ENCODE peak calls at places on chromosome 13, in five cellular contexts. One of them, this sample, is unnamed.

GRCh38 chr13:100131863-100132574 is 43.1 kb downstream of the PCCA start:
- DNase-seq in HepG2: peak; percentile 32
- DNase-seq in SK-N-SH: peak; percentile 23
- DNase-seq in K562: peak; percentile 49
- DNase-seq in GM12878: no peak
- DNase-seq in this sample: peak; percentile 45

GRCh38 chr13:46633416-46633815 is 80.4 kb downstream of the LRCH1 start:
- DNase-seq in K562: no peak
- DNase-seq in GM12878: no peak
- DNase-seq in HepG2: peak; percentile 12
- DNase-seq in SK-N-SH: no peak
- DNase-seq in this sample: no peak

GRCh38 chr13:99980201-99981114 is 1.1 kb upstream of the ZIC2 start:
- DNase-seq in GM12878: no peak
- DNase-seq in K562: peak; percentile 87
- DNase-seq in SK-N-SH: peak; percentile 85
- DNase-seq in HepG2: no peak
- DNase-seq in this sample: peak; percentile 52

GRCh38 chr13:26914624-26915023 is 154.0 kb upstream of the GPR12 start:
- DNase-seq in K562: no peak
- DNase-seq in HepG2: no peak
- DNase-seq in SK-N-SH: no peak
- DNase-seq in GM12878: peak; percentile 9
- DNase-seq in this sample: peak; percentile 6

GRCh38 chr13:24692541-24692940 is 12.3 kb downstream of the ATP12A start:
- DNase-seq in SK-N-SH: no peak
- DNase-seq in GM12878: no peak
- DNase-seq in HepG2: no peak
- DNase-seq in K562: no peak
- DNase-seq in this sample: no peak

GRCh38 chr13:30851697-30852096 is 54.4 kb upstream of the MEDAG start:
- DNase-seq in K562: no peak
- DNase-seq in HepG2: no peak
- DNase-seq in GM12878: peak; percentile 33
- DNase-seq in SK-N-SH: no peak
- DNase-seq in this sample: no peak

GRCh38 chr13:37198629-37199028 is 93.2 kb upstream of the CSNK1A1L start:
- DNase-seq in SK-N-SH: no peak
- DNase-seq in HepG2: no peak
- DNase-seq in GM12878: no peak
- DNase-seq in K562: no peak
- DNase-seq in this sample: no peak

GRCh38 chr13:31051999-31052398 is 109.7 kb downstream of the HSPH1 start:
- DNase-seq in SK-N-SH: no peak
- DNase-seq in GM12878: no peak
- DNase-seq in HepG2: no peak
- DNase-seq in K562: no peak
- DNase-seq in this sample: peak; percentile 28

GRCh38 chr13:22218784-22219183 is 547.9 kb downstream of the FGF9 start:
- DNase-seq in GM12878: no peak
- DNase-seq in SK-N-SH: no peak
- DNase-seq in K562: no peak
- DNase-seq in HepG2: no peak
- DNase-seq in this sample: no peak

GRCh38 chr13:37208052-37208451 is 102.6 kb upstream of the CSNK1A1L start:
- DNase-seq in K562: no peak
- DNase-seq in HepG2: no peak
- DNase-seq in GM12878: no peak
- DNase-seq in SK-N-SH: no peak
- DNase-seq in this sample: no peak

GRCh38 chr13:51495300-51495699 is 42.5 kb upstream of the INTS6 start:
- DNase-seq in HepG2: no peak
- DNase-seq in GM12878: no peak
- DNase-seq in SK-N-SH: no peak
- DNase-seq in K562: no peak
- DNase-seq in this sample: no peak

GRCh38 chr13:46053162-46054012 is 841 bp upstream of the ZC3H13 start:
- DNase-seq in K562: no peak
- DNase-seq in SK-N-SH: peak; percentile 11
- DNase-seq in HepG2: no peak
- DNase-seq in GM12878: no peak
- DNase-seq in this sample: no peak

GRCh38 chr13:32881792-32882175 is 134.4 kb upstream of the KL start:
- DNase-seq in SK-N-SH: no peak
- DNase-seq in K562: no peak
- DNase-seq in HepG2: no peak
- DNase-seq in GM12878: no peak
- DNase-seq in this sample: no peak

GRCh38 chr13:79485014-79485441 is 4.1 kb downstream of the NDFIP2 start:
- DNase-seq in HepG2: peak; percentile 70
- DNase-seq in GM12878: no peak
- DNase-seq in SK-N-SH: no peak
- DNase-seq in K562: no peak
- DNase-seq in this sample: no peak

GRCh38 chr13:21344662-21345176 is 114.4 kb downstream of the ZDHHC20 start:
- DNase-seq in SK-N-SH: no peak
- DNase-seq in K562: no peak
- DNase-seq in HepG2: no peak
- DNase-seq in GM12878: no peak
- DNase-seq in this sample: no peak

GRCh38 chr13:111005808-111006494 is 91.1 kb upstream of the ANKRD10 start:
- DNase-seq in SK-N-SH: no peak
- DNase-seq in GM12878: no peak
- DNase-seq in K562: no peak
- DNase-seq in HepG2: no peak
- DNase-seq in this sample: no peak
- TF ChIP-seq YY1 in SK-N-SH: no peak
- TF ChIP-seq YY1 in GM12878: no peak
- TF ChIP-seq YY1 in K562: no peak
- TF ChIP-seq YY1 in HepG2: no peak
- TF ChIP-seq YY1 in this sample: no peak

GRCh38 chr13:75847588-75847987 is 211.5 kb downstream of the LMO7 start:
- DNase-seq in SK-N-SH: no peak
- DNase-seq in HepG2: no peak
- DNase-seq in K562: no peak
- DNase-seq in GM12878: no peak
- DNase-seq in this sample: no peak
- H3K36me3 ChIP-seq in SK-N-SH: peaks cover 93% of the 10 kb centered on the region
- H3K36me3 ChIP-seq in HepG2: peaks cover 20% of the 10 kb centered on the region
- H3K36me3 ChIP-seq in K562: no peaks in the 10 kb centered on the region
- H3K36me3 ChIP-seq in GM12878: peaks cover 9% of the 10 kb centered on the region
- H3K36me3 ChIP-seq in this sample: no peaks in the 10 kb centered on the region

GRCh38 chr13:75363371-75363770 is 118.6 kb downstream of the TBC1D4 start:
- DNase-seq in HepG2: no peak
- DNase-seq in K562: no peak
- DNase-seq in GM12878: no peak
- DNase-seq in SK-N-SH: no peak
- DNase-seq in this sample: no peak

GRCh38 chr13:75359266-75359665 is 122.7 kb downstream of the TBC1D4 start:
- DNase-seq in HepG2: no peak
- DNase-seq in K562: no peak
- DNase-seq in GM12878: no peak
- DNase-seq in SK-N-SH: no peak
- DNase-seq in this sample: peak; percentile 74

GRCh38 chr13:75357576-75358295 is 124.2 kb downstream of the TBC1D4 start:
- DNase-seq in K562: peak; percentile 55
- DNase-seq in HepG2: peak; percentile 69
- DNase-seq in GM12878: no peak
- DNase-seq in SK-N-SH: peak; percentile 74
- DNase-seq in this sample: peak; percentile 72

GRCh38 chr13:75362026-75362425 is 119.9 kb downstream of the TBC1D4 start:
- DNase-seq in GM12878: no peak
- DNase-seq in K562: no peak
- DNase-seq in SK-N-SH: no peak
- DNase-seq in HepG2: no peak
- DNase-seq in this sample: no peak

GRCh38 chr13:75360170-75360569 is 121.8 kb downstream of the TBC1D4 start:
- DNase-seq in HepG2: no peak
- DNase-seq in GM12878: no peak
- DNase-seq in K562: no peak
- DNase-seq in SK-N-SH: no peak
- DNase-seq in this sample: no peak
- TF ChIP-seq REST in HepG2: no peak
- TF ChIP-seq REST in GM12878: no peak
- TF ChIP-seq REST in K562: no peak
- TF ChIP-seq REST in SK-N-SH: no peak
- TF ChIP-seq REST in this sample: no peak

GRCh38 chr13:67045357-67045756 is 184.8 kb downstream of the PCDH9 start:
- DNase-seq in K562: no peak
- DNase-seq in GM12878: no peak
- DNase-seq in HepG2: no peak
- DNase-seq in SK-N-SH: no peak
- DNase-seq in this sample: no peak

GRCh38 chr13:67049744-67050143 is 180.4 kb downstream of the PCDH9 start:
- DNase-seq in K562: no peak
- DNase-seq in HepG2: no peak
- DNase-seq in SK-N-SH: no peak
- DNase-seq in GM12878: no peak
- DNase-seq in this sample: no peak

GRCh38 chr13:67048084-67048792 is 181.9 kb downstream of the PCDH9 start:
- DNase-seq in SK-N-SH: no peak
- DNase-seq in GM12878: no peak
- DNase-seq in HepG2: no peak
- DNase-seq in K562: no peak
- DNase-seq in this sample: no peak

GRCh38 chr13:67052550-67053237 is 177.4 kb downstream of the PCDH9 start:
- DNase-seq in GM12878: no peak
- DNase-seq in SK-N-SH: no peak
- DNase-seq in K562: no peak
- DNase-seq in HepG2: no peak
- DNase-seq in this sample: no peak

GRCh38 chr13:67048793-67049150 is 181.4 kb downstream of the PCDH9 start:
- DNase-seq in GM12878: no peak
- DNase-seq in K562: no peak
- DNase-seq in HepG2: no peak
- DNase-seq in SK-N-SH: no peak
- DNase-seq in this sample: no peak
- TF ChIP-seq YY1 in GM12878: no peak
- TF ChIP-seq YY1 in K562: no peak
- TF ChIP-seq YY1 in HepG2: no peak
- TF ChIP-seq YY1 in SK-N-SH: no peak
- TF ChIP-seq YY1 in this sample: no peak

DNA sequence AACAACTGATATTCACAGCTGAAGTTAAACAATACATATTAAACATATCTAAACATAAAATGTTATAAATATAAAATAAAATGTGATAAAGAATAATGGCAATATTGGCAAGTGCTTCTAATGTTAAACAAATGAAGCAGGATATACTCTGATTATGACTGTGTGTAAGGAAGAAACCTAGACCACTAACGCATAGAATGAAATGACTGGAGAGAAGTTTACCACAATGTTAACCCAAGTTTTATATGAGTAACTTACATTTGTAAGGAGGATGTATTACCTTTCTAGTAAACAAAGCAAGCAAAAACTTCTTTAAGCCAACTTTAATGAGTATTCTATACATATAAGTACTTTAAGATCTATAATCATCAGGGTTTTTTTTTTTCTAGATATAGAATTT is 43.0 kb downstream of the RB1 start:
- DNase-seq in HepG2: no peak
- DNase-seq in K562: no peak
- DNase-seq in GM12878: no peak
- DNase-seq in SK-N-SH: no peak
- DNase-seq in this sample: no peak
- H3K36me3 ChIP-seq in HepG2: peaks cover 1% of the 10 kb centered on the region
- H3K36me3 ChIP-seq in K562: peaks cover 7% of the 10 kb centered on the region
- H3K36me3 ChIP-seq in GM12878: no peaks in the 10 kb centered on the region
- H3K36me3 ChIP-seq in SK-N-SH: peaks cover 74% of the 10 kb centered on the region
- H3K36me3 ChIP-seq in this sample: no peaks in the 10 kb centered on the region

GRCh38 chr13:103187621-103188020 is 121.4 kb upstream of the SLC10A2 start:
- DNase-seq in GM12878: no peak
- DNase-seq in K562: no peak
- DNase-seq in SK-N-SH: no peak
- DNase-seq in HepG2: no peak
- DNase-seq in this sample: no peak

GRCh38 chr13:103184413-103184812 is 118.2 kb upstream of the SLC10A2 start:
- DNase-seq in GM12878: no peak
- DNase-seq in K562: no peak
- DNase-seq in HepG2: no peak
- DNase-seq in SK-N-SH: no peak
- DNase-seq in this sample: no peak

GRCh38 chr13:103190841-103191240 is 124.6 kb upstream of the SLC10A2 start:
- DNase-seq in K562: no peak
- DNase-seq in SK-N-SH: no peak
- DNase-seq in GM12878: no peak
- DNase-seq in HepG2: no peak
- DNase-seq in this sample: no peak

GRCh38 chr13:103188688-103189326 is 122.6 kb upstream of the SLC10A2 start:
- DNase-seq in SK-N-SH: peak; percentile 23
- DNase-seq in K562: no peak
- DNase-seq in GM12878: no peak
- DNase-seq in HepG2: no peak
- DNase-seq in this sample: no peak
- TF ChIP-seq REST in SK-N-SH: no peak
- TF ChIP-seq REST in K562: no peak
- TF ChIP-seq REST in GM12878: no peak
- TF ChIP-seq REST in HepG2: no peak
- TF ChIP-seq REST in this sample: no peak

GRCh38 chr13:95298169-95298940 is 2.9 kb downstream of the ABCC4 start:
- DNase-seq in GM12878: no peak
- DNase-seq in K562: no peak
- DNase-seq in HepG2: no peak
- DNase-seq in SK-N-SH: no peak
- DNase-seq in this sample: no peak

GRCh38 chr13:95301947-95302386 is 716 bp upstream of the ABCC4 start:
- DNase-seq in K562: no peak
- DNase-seq in GM12878: no peak
- DNase-seq in HepG2: no peak
- DNase-seq in SK-N-SH: peak; percentile 79
- DNase-seq in this sample: no peak

GRCh38 chr13:95298971-95299627 is 2.2 kb downstream of the ABCC4 start:
- DNase-seq in K562: no peak
- DNase-seq in GM12878: no peak
- DNase-seq in HepG2: no peak
- DNase-seq in SK-N-SH: no peak
- DNase-seq in this sample: peak; percentile 36

GRCh38 chr13:95300625-95301134 is 571 bp downstream of the ABCC4 start:
- DNase-seq in SK-N-SH: peak; percentile 75
- DNase-seq in K562: peak; percentile 73
- DNase-seq in HepG2: peak; percentile 16
- DNase-seq in GM12878: no peak
- DNase-seq in this sample: peak; percentile 23

GRCh38 chr13:95301135-95301946 is at the start of gene ABCC4:
- DNase-seq in HepG2: peak; percentile 51
- DNase-seq in SK-N-SH: peak; percentile 91
- DNase-seq in GM12878: no peak
- DNase-seq in K562: peak; percentile 79
- DNase-seq in this sample: peak; percentile 53
- TF ChIP-seq YY1 in HepG2: no peak
- TF ChIP-seq YY1 in SK-N-SH: no peak
- TF ChIP-seq YY1 in GM12878: peak; percentile 22
- TF ChIP-seq YY1 in K562: no peak
- TF ChIP-seq YY1 in this sample: peak; percentile 21

GRCh38 chr13:102617697-102618350 is 21.0 kb downstream of the TPP2 start:
- DNase-seq in SK-N-SH: no peak
- DNase-seq in HepG2: no peak
- DNase-seq in GM12878: no peak
- DNase-seq in K562: no peak
- DNase-seq in this sample: no peak
- H3K36me3 ChIP-seq in SK-N-SH: peaks cover 54% of the 10 kb centered on the region
- H3K36me3 ChIP-seq in HepG2: peaks cover 21% of the 10 kb centered on the region
- H3K36me3 ChIP-seq in GM12878: peaks cover 38% of the 10 kb centered on the region
- H3K36me3 ChIP-seq in K562: peaks cover 96% of the 10 kb centered on the region
- H3K36me3 ChIP-seq in this sample: peaks cover 34% of the 10 kb centered on the region

This sample was measured in HCT116.